ENCODE peak calls at places on chromosomes 6 and 20, in five cellular contexts. V is K562, N is SK-N-SH, S is mesendoderm, I is adipocyte. Q is an unnamed sample.

GRCh38 chr20:24770628-24771556 is 178.2 kb upstream of the CST7 start:
- DNase-seq in N (no peak), S (no peak), I (no peak), V (no peak), Q (no peak)

GRCh38 chr6:94245395-94245794 is 826.0 kb upstream of the EPHA7 start:
- DNase-seq in I (no peak), V (no peak), S (peak), N (no peak), Q (no peak)

GRCh38 chr6:41469156-41469950 is 76.8 kb upstream of the FOXP4 start:
- DNase-seq in S (no peak), I (no peak), V (no peak), N (no peak), Q (no peak)

GRCh38 chr6:113276631-113277030 is 580.5 kb upstream of the MARCKS start:
- DNase-seq in I (no peak), V (no peak), S (no peak), N (no peak), Q (no peak)

GRCh38 chr6:75306074-75306473 is 21.5 kb upstream of the TMEM30A start:
- DNase-seq in I (no peak), V (no peak), S (no peak), N (no peak), Q (no peak)

GRCh38 chr6:134898575-134898974 is 51.3 kb downstream of the ALDH8A1 start:
- DNase-seq in S (no peak), N (no peak), V (no peak), I (no peak), Q (no peak)

GRCh38 chr20:51734876-51735499 is 33.2 kb downstream of the ATP9A start:
- DNase-seq in S (no peak), V (no peak), I (no peak), N (no peak), Q (no peak)

GRCh38 chr20:14955396-14955795 is 618.0 kb upstream of the FLRT3 start:
- DNase-seq in N (no peak), S (no peak), V (peak), I (no peak), Q (no peak)

GRCh38 chr6:9875605-9876353 is 539.1 kb downstream of the TFAP2A start:
- DNase-seq in N (no peak), V (no peak), S (no peak), I (peak), Q (no peak)

GRCh38 chr6:139514819-139515218 is 140.4 kb upstream of the CITED2 start:
- DNase-seq in S (peak), I (no peak), V (no peak), N (no peak), Q (no peak)

GRCh38 chr6:4351857-4352669 is 216.7 kb upstream of the ECI2 start:
- DNase-seq in V (no peak), N (peak), I (peak), S (peak), Q (no peak)

GRCh38 chr6:4349931-4350330 is 214.6 kb upstream of the ECI2 start:
- DNase-seq in S (no peak), I (no peak), V (no peak), N (no peak), Q (no peak)

GRCh38 chr6:4351506-4351852 is 216.1 kb upstream of the ECI2 start:
- DNase-seq in N (no peak), S (no peak), I (no peak), V (no peak), Q (no peak)

GRCh38 chr6:4349323-4349722 is 213.9 kb upstream of the ECI2 start:
- DNase-seq in I (no peak), S (no peak), V (no peak), N (no peak), Q (no peak)

GRCh38 chr6:4350571-4351505 is 215.5 kb upstream of the ECI2 start:
- DNase-seq in S (no peak), N (no peak), V (no peak), I (no peak), Q (no peak)
- H3K9ac ChIP-seq in S (no peak), N (no peak), V (no peak), I (peak), Q (no peak)

DNA sequence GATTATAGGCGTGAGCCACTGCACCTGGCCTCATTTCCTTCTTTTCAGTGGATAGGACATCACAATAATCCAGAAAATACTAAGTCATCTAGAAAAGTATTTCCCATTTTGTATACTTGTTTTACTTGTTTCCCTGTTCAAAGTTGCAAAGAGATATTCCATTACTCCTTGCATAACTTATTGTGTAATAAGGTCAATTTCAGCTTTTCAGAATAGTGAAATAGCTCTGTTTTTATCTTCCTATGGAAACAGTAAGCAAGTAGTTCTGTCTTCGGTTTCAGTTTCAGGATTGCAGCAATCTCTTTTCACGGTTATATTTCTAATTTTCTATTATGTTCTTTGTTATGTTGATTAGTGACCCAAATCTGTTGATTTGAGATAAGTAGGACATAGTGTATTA is 6.0 kb downstream of the STX11 start:
- DNase-seq in I (peak), V (no peak), S (no peak), N (no peak), Q (no peak)
- H3K9ac ChIP-seq in I (peak), V (no peak), S (no peak), N (no peak), Q (no peak)

DNA sequence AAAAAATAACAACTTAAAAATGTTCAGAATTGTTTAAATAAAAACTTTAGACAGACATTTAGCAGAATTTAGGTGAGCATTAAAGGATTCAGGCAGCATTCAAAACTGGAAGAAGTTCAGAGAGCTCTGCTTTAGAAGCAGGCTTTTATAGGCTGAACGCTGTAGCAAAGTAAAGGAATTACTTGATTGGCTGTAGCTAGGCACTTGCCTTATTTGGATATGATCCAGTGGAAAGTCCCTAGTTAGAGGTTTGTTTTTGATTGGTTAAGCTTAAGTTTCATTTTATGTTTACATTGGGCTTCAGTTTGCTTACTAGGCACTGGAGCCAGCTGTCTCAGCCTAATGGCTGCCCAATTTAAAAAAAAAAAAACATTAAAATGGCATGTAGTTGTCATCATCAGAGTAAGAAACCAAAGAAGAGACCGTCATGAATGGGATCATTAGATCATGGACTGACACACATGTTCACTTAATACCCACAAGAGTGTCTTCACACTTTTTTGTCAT is 65.1 kb downstream of the CBFA2T2 start:
- DNase-seq in I (peak), S (peak), N (no peak), V (no peak), Q (no peak)
- H3K9ac ChIP-seq in I (no peak), S (no peak), N (no peak), V (no peak), Q (no peak)

GRCh38 chr6:44053760-44054556 is 73.3 kb downstream of the MRPL14 start:
- DNase-seq in V (no peak), N (no peak), I (peak), S (peak), Q (no peak)

GRCh38 chr6:44052419-44053011 is 74.7 kb downstream of the MRPL14 start:
- DNase-seq in V (peak), N (peak), S (peak), I (peak), Q (no peak)

GRCh38 chr6:44053106-44053756 is 74.0 kb downstream of the MRPL14 start:
- DNase-seq in V (no peak), I (no peak), N (no peak), S (no peak), Q (no peak)

GRCh38 chr6:44056392-44057237 is 70.6 kb downstream of the MRPL14 start:
- DNase-seq in N (peak), I (no peak), V (no peak), S (no peak), Q (no peak)

DNA sequence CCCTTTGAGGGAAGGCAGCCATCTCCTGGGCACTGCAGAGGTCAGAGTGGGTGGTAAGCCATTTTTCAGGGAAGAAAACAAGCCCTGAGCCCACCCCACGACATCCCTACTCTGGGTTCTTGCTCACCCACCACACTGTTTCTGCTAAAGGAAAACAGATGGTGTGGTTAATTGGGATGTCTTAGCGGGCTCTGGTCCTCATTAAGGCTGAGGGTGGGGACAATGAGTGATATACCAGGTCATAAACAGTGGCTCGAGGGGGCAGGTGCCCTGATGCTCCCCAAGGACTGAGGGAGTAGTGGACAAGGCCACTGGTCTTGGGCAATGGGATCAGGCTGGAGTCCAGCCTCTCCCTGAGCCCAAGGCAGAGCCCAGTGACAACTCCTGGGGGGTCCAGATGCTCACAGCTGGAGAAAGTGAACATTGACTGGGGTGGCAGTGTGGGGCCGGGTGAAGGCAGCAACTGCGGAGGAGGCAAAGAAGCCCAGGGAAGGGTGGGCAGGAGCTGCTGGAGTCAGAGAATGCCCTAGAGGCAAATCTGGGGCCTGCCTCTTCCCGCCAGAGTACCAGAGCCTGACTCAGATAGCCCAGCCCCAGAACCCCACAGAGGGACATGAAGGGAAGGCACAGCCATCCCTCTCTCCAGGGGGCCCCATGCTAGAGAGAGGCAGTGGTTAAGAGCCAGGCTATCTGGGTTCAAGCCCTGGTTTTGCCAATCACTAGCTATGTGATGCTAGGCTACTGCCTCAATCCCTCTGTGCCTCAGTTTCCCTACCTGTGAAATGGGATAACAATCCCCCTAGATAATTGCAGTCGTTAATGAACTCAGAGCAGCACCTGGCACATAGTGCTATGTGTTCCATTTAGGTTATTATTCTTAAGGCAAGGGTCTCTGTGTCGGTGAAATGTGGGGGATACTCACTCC is 72.4 kb downstream of the MRPL14 start:
- DNase-seq in S (no peak), I (peak), N (peak), V (no peak), Q (no peak)
- H3K9ac ChIP-seq in S (no peak), I (no peak), N (no peak), V (no peak), Q (no peak)

DNA sequence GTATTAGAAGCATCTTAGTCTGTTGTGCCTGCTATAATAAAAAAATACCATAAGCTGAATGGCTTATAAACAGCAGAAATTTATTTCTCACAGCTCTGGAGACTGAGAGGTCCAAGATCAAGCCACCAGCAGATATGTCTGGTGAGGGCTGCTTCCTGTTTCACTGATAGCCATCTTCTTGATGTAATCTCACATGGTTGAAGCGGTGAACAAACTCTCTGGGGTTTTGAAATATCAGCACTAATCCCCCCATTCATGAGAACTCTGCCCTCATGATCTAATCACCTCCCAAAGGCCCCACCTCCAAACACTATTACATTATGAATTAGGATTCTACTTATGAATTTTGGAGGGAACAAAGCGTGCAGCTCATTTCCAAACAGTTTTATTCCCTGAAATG is 11.6 kb upstream of the CLVS2 start:
- DNase-seq in N (no peak), I (no peak), S (no peak), V (no peak), Q (no peak)
- H3K9ac ChIP-seq in N (no peak), I (no peak), S (no peak), V (no peak), Q (no peak)

Q was measured in Karpas-422.